ENCODE peak calls at places on chromosome 3, in ten cellular contexts. K is transverse colon; N is tibial artery; R is astrocyte; V is body of pancreas; W is GM23248; Y is endodermal cell; Z is AG04450; T is CD8-positive, alpha-beta memory T cell; O is GM12878. D is an unnamed sample.

GRCh38 chr3:190429681-190430080 is 20.0 kb downstream of the TMEM207 start:
- DNase-seq in K (no peak), N (no peak), R (peak), V (no peak), W (peak), Y (no peak), Z (no peak), T (no peak), O (no peak), D (no peak)

GRCh38 chr3:144104679-144105078 is 133.1 kb downstream of the DIPK2A start:
- DNase-seq in K (no peak), N (no peak), R (no peak), V (no peak), W (no peak), Y (no peak), Z (no peak), T (no peak), O (no peak), D (no peak)

GRCh38 chr3:10957976-10958749 is 34.4 kb upstream of the SLC6A1 start:
- DNase-seq in K (peak), N (no peak), R (no peak), V (peak), W (peak), Y (no peak), Z (no peak), T (no peak), O (no peak), D (peak)

GRCh38 chr3:122415104-122415744 is 638 bp downstream of the WDR5B start:
- DNase-seq in K (peak), N (no peak), R (peak), V (peak), W (peak), Y (peak), Z (no peak), T (peak), O (peak), D (peak)

GRCh38 chr3:33006081-33006480 is 54.6 kb downstream of the CCR4 start:
- DNase-seq in K (no peak), N (no peak), R (no peak), V (no peak), W (no peak), Y (peak), Z (no peak), T (no peak), O (no peak), D (no peak)

GRCh38 chr3:120203016-120203415 is 82.0 kb downstream of the GPR156 start:
- DNase-seq in K (no peak), N (peak), R (peak), V (peak), W (peak), Y (no peak), Z (peak), T (no peak), O (no peak), D (no peak)

GRCh38 chr3:48655586-48655985 is 7.1 kb downstream of the CELSR3 start:
- DNase-seq in K (no peak), N (no peak), R (no peak), V (no peak), W (peak), Y (no peak), Z (no peak), T (peak), O (no peak), D (no peak)

GRCh38 chr3:69339766-69340165 is 46.1 kb downstream of the FRMD4B start:
- DNase-seq in K (no peak), N (peak), R (no peak), V (peak), W (no peak), Y (peak), Z (no peak), T (no peak), O (no peak), D (peak)

GRCh38 chr3:32146669-32147315 is 40.4 kb downstream of the GPD1L start:
- DNase-seq in K (no peak), N (no peak), R (no peak), V (no peak), W (no peak), Y (peak), Z (no peak), T (no peak), O (no peak), D (no peak)

GRCh38 chr3:65666426-65667091 is 372.2 kb downstream of the MAGI1 start:
- DNase-seq in K (no peak), N (no peak), R (peak), V (no peak), W (peak), Y (no peak), Z (peak), T (no peak), O (no peak), D (no peak)

GRCh38 chr3:45322616-45323015 is 65.8 kb upstream of the LARS2 start:
- DNase-seq in K (no peak), N (no peak), R (no peak), V (no peak), W (no peak), Y (no peak), Z (no peak), T (no peak), O (no peak), D (no peak)

GRCh38 chr3:45205126-45205525 is 21.0 kb downstream of the TMEM158 start:
- DNase-seq in K (no peak), N (no peak), R (no peak), V (no peak), W (peak), Y (no peak), Z (no peak), T (no peak), O (no peak), D (no peak)

DNA sequence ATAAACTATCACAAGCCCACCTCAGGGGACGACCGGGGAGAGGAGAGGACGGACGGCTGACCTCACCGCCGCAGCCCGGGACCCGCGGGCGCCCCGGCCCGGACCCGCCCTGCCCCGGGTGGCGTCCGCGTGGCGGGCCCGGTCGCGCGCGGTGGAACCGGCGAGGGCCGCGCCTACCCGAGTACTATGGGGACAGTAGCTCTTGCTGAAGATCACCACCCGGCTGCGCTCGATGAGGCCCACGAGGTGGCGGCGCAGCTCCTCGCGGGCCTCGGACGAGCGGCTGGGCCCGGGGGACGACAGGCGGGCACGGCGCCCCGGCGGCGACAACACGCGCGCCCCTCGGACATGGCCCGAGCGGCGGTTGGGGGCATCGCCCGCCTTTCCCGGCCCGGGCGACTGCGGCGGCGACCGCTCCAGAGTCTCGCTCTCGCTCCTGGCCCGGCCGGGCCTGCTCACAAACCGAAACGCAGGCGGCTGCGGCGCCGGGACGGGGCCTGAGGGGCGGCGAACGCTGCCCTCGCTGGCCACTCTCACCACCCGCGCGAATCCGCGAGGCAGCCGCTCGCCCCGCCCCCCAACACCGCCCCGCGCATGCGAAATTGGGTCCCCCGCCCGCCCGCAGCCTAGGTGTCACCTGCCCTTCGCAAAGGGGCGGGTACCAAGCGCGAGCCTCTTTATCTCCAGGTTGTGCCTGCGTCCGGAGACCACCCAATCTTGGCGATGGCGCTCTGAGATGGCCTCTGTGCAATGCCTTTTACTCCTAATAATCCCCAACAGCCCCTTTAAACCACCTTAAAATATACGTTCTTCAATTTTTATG is at the start of gene TXNRD3:
- DNase-seq in K (peak), N (peak), R (peak), V (peak), W (peak), Y (peak), Z (no peak), T (peak), O (no peak), D (peak)
- H3K27ac ChIP-seq in K (peak), N (peak), R (peak), V (peak), W (peak), Y (no peak), Z (no peak), T (no peak), O (no peak), D (peak)

GRCh38 chr3:197331131-197331530 is 32.7 kb upstream of the DLG1 start:
- DNase-seq in K (no peak), N (no peak), R (no peak), V (no peak), W (peak), Y (peak), Z (no peak), T (no peak), O (no peak), D (no peak)

GRCh38 chr3:197337214-197337613 is 38.8 kb upstream of the DLG1 start:
- DNase-seq in K (no peak), N (no peak), R (no peak), V (no peak), W (no peak), Y (peak), Z (no peak), T (no peak), O (no peak), D (no peak)

GRCh38 chr3:197336348-197336747 is 37.9 kb upstream of the DLG1 start:
- DNase-seq in K (no peak), N (no peak), R (no peak), V (no peak), W (peak), Y (peak), Z (no peak), T (no peak), O (no peak), D (no peak)

GRCh38 chr3:197335428-197336132 is 37.2 kb upstream of the DLG1 start:
- DNase-seq in K (no peak), N (no peak), R (peak), V (no peak), W (no peak), Y (peak), Z (no peak), T (no peak), O (no peak), D (no peak)

GRCh38 chr3:197333901-197334639 is 35.7 kb upstream of the DLG1 start:
- DNase-seq in K (no peak), N (no peak), R (peak), V (no peak), W (no peak), Y (peak), Z (no peak), T (no peak), O (no peak), D (no peak)
- H3K27ac ChIP-seq in K (no peak), N (no peak), R (no peak), V (no peak), W (no peak), Y (no peak), Z (no peak), T (no peak), O (no peak), D (no peak)

GRCh38 chr3:172559029-172559428 is 35.8 kb upstream of the TNFSF10 start:
- DNase-seq in K (no peak), N (peak), R (no peak), V (peak), W (no peak), Y (no peak), Z (no peak), T (no peak), O (no peak), D (no peak)

GRCh38 chr3:172561894-172562664 is 38.8 kb upstream of the TNFSF10 start:
- DNase-seq in K (peak), N (no peak), R (no peak), V (no peak), W (no peak), Y (no peak), Z (no peak), T (no peak), O (no peak), D (no peak)

GRCh38 chr3:172560026-172560425 is 36.8 kb upstream of the TNFSF10 start:
- DNase-seq in K (no peak), N (no peak), R (no peak), V (no peak), W (no peak), Y (no peak), Z (no peak), T (no peak), O (no peak), D (no peak)

GRCh38 chr3:172564499-172564898 is 41.3 kb upstream of the TNFSF10 start:
- DNase-seq in K (no peak), N (no peak), R (no peak), V (no peak), W (no peak), Y (no peak), Z (no peak), T (no peak), O (no peak), D (no peak)

DNA sequence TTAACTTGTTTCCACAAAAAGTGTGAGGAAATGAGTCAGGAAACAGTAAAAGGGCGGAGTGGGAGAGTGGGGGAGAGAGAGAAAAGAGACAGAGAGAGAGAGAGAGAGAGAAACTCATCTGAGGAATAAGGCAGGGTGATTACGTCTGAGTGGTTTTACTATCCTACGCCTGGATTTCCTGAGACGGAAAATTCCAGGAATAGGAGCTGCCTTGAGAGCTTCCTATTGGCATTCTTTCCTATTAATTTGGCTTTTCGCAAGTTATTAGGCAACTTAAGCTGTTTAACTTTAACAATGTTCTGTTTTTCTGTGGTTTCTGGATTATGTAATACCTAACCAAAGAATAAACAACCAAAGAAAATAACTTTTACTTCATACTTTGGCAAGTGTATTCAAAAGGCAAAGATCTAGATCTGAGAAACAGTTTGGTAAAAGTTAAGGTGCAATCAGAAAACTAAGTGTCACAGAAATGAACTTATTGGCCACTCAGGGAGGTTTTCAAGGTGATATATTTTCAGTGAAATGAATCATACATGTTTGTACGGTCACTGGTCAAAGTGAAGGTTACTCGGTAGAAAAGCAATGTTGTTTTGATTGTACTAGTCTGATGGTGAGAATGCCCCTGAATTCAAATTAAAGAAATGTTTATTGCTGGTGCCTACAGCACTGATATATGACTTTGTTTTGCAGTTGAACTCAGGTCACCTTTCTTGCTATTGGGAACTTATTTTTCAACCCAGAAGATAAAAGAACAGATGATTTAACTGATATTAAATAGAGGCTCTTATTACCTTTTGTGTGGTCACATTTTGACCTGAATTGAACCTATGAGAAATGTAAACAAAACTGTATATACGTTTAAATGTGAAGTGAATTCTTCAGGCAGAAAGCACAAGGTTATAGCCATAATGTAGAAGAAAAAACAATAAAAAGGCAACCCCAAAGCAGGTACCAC is 39.9 kb upstream of the TNFSF10 start:
- DNase-seq in K (no peak), N (peak), R (peak), V (peak), W (peak), Y (no peak), Z (peak), T (peak), O (no peak), D (no peak)
- H3K27ac ChIP-seq in K (peak), N (peak), R (peak), V (peak), W (peak), Y (no peak), Z (no peak), T (no peak), O (no peak), D (peak)

GRCh38 chr3:157832588-157832987 is 273.6 kb downstream of the SHOX2 start:
- DNase-seq in K (no peak), N (no peak), R (peak), V (no peak), W (peak), Y (no peak), Z (no peak), T (no peak), O (no peak), D (no peak)
- H3K27ac ChIP-seq in K (no peak), N (no peak), R (no peak), V (no peak), W (no peak), Y (no peak), Z (no peak), T (no peak), O (no peak), D (no peak)